ENCODE peak calls at places on chromosomes 6 and 20, in six cellular contexts. V is GM23338, Y is vagina, Q is mammary epithelial cell, Z is upper lobe of right lung, F is lung. E is an unnamed sample.

GRCh38 chr6:75694406-75694805 is 54.6 kb upstream of the MYO6 start:
- DNase-seq in Z (no peak), F (no peak), Q (no peak), V (no peak), Y (no peak), E (no peak)

GRCh38 chr20:24700166-24700860 is 230.9 kb downstream of the SYNDIG1 start:
- DNase-seq in Y (peak), V (no peak), Q (no peak), F (peak), Z (peak), E (no peak)

GRCh38 chr6:13383280-13384163 is 55.2 kb upstream of the TBC1D7 start:
- DNase-seq in Q (peak), Z (no peak), Y (no peak), F (no peak), V (no peak), E (no peak)

GRCh38 chr6:137475103-137475502 is 19.1 kb downstream of the OLIG3 start:
- DNase-seq in Y (no peak), V (peak), Z (no peak), Q (no peak), F (no peak), E (no peak)

GRCh38 chr20:41172296-41173140 is 35.2 kb downstream of the PLCG1 start:
- DNase-seq in Z (peak), Y (peak), V (no peak), Q (no peak), F (no peak), E (peak)

GRCh38 chr20:11797161-11797560 is 120.5 kb upstream of the BTBD3 start:
- DNase-seq in V (no peak), Q (no peak), Z (no peak), Y (no peak), F (no peak), E (peak)

GRCh38 chr20:51860015-51860882 is 57.9 kb upstream of the SALL4 start:
- DNase-seq in Y (no peak), Q (no peak), V (no peak), F (no peak), Z (no peak), E (peak)

GRCh38 chr6:48996461-48997119 is 466.5 kb downstream of the MMUT start:
- DNase-seq in F (no peak), Y (no peak), Z (no peak), Q (no peak), V (no peak), E (no peak)

GRCh38 chr6:23498013-23498412 is 628.0 kb upstream of the NRSN1 start:
- DNase-seq in Z (no peak), F (no peak), Y (no peak), Q (no peak), V (no peak), E (no peak)

GRCh38 chr6:16421462-16421960 is 183.1 kb downstream of the GMPR start:
- DNase-seq in Y (no peak), V (no peak), Q (no peak), Z (no peak), F (no peak), E (no peak)

GRCh38 chr6:10883312-10884244 is 1.7 kb upstream of the GCM2 start:
- DNase-seq in Q (no peak), Z (no peak), F (no peak), V (peak), Y (no peak), E (no peak)

GRCh38 chr6:148720897-148721296 is 25.9 kb upstream of the UST start:
- DNase-seq in Y (no peak), V (no peak), Q (no peak), F (no peak), Z (no peak), E (no peak)

GRCh38 chr20:51541189-51542032 is 1.1 kb downstream of the NFATC2 start:
- DNase-seq in Y (no peak), Z (peak), F (peak), Q (no peak), V (peak), E (peak)

GRCh38 chr20:61800359-61801064 is 265.2 kb downstream of the TAF4 start:
- DNase-seq in Z (no peak), F (no peak), Q (no peak), V (no peak), Y (no peak), E (no peak)

GRCh38 chr6:21612067-21612745 is 18.7 kb downstream of the SOX4 start:
- DNase-seq in V (no peak), Z (no peak), Q (no peak), Y (no peak), F (no peak), E (no peak)

GRCh38 chr6:154521412-154521811 is 10.9 kb upstream of the CNKSR3 start:
- DNase-seq in Z (no peak), V (no peak), F (no peak), Q (no peak), Y (no peak), E (no peak)
- H3K4me3 ChIP-seq in Z (no peak), V (no peak), F (no peak), Q (no peak), Y (no peak), E (no peak)

DNA sequence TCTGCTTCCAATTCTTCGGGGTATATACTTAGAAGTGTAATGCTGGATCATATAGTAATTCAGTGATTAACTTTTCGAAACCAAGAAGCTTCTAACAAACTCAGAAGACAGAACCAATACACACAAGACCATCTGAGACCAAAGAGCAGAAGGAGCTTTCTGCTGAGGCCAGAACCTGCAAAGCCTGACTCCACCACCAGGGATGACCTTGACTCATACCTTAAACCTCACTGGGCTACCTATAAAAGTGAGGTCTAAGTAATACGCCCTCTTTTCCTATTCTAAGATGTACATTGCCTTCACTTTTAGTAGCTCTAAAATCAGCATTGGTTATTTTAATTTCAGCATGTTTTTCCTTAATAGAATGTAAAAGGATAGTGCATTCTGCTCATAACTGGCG is 84.8 kb downstream of the FOXF2 start:
- DNase-seq in V (peak), F (no peak), Z (no peak), Q (no peak), Y (no peak), E (no peak)
- TF ChIP-seq CTCF in V (peak), F (no peak), Z (no peak), Q (peak), Y (no peak), E (no peak)

DNA sequence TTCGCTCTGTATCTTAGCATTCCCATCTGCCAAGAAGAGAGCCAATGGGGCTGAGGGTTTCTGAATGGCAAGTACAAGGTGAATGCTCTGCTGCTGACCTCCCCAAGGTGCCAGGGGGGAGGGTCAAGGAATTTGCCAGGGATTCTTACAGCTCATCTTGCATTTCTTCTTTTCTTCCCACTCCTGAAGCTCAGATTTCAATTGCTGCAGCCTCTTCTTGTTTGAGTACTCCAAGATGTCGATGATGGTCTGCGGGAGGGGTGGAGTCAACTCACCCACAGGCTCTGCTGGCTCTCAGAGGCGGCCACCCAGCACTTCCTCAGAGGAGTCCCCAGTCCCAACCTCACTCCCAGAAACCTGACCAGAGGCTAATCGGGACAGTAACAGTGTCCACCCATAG is 12.4 kb downstream of the C20orf96 start:
- DNase-seq in Y (no peak), F (no peak), Z (no peak), V (no peak), Q (no peak), E (no peak)
- H3K4me3 ChIP-seq in Y (no peak), F (no peak), Z (no peak), V (peak), Q (no peak), E (no peak)

GRCh38 chr6:74632196-74632595 is 573.7 kb downstream of the COL12A1 start:
- DNase-seq in F (no peak), Q (no peak), Z (no peak), V (no peak), Y (no peak), E (no peak)

GRCh38 chr6:74623027-74623426 is 582.8 kb downstream of the COL12A1 start:
- DNase-seq in V (no peak), Z (no peak), Y (no peak), F (no peak), Q (no peak), E (no peak)

GRCh38 chr6:74631558-74631957 is 574.3 kb downstream of the COL12A1 start:
- DNase-seq in Q (no peak), Y (no peak), Z (no peak), V (no peak), F (no peak), E (no peak)

DNA sequence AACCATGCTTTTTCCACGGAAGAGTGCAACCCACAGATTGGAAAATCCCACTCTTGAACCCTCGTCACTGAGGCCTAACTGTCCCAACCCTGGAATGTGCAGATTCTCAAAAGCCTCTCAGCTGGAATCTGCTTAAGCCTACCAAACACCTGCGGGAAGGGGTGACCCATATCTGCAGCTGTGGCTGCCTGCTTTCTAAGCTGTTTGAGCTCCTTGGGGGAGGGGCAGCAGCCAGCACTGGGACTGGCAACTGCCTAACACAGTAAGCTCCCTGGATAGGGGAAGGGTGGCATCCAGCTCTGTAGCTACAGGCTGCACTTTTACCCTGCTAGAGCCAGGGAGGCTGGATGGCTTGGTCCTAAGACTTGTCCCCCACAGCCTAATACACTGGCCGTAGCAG is 579.6 kb downstream of the COL12A1 start:
- DNase-seq in Q (no peak), V (peak), Z (no peak), Y (no peak), F (no peak), E (no peak)
- TF ChIP-seq CTCF in Q (no peak), V (no peak), Z (no peak), Y (no peak), F (no peak), E (no peak)

DNA sequence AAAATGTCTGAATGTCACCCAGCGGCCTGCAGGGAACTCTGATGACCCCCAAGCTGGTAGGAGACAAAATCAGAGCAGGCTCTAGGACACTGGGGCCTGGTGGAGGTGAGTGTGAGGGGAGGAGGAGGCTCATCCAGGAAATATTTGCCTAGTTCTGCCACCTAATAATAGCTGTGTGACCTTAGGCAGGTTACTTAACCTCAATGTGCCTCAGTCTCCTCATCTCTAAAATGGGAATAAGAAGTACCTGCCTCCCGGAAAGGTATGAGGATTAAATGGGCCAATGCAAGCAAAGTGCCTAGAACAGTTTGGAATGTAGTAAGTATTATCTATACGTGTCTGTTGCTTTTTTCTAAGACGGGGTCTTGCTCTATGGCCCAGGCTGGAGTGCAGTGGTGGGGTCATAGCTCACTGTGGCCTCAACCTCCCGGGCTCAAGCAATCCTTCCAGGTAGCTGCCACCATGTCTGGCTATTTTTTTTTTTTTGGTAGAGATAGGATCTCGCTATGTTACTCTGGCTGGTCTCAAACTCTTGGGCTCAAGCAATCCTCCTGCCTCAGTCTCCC is 60.4 kb downstream of the RAB44 start:
- DNase-seq in Z (no peak), V (no peak), Y (no peak), Q (no peak), F (no peak), E (no peak)
- H3K4me3 ChIP-seq in Z (no peak), V (no peak), Y (no peak), Q (no peak), F (no peak), E (no peak)

GRCh38 chr6:118281291-118281690 is 266.8 kb upstream of the PLN start:
- DNase-seq in Y (no peak), V (peak), F (no peak), Q (no peak), Z (no peak), E (no peak)
- TF ChIP-seq CTCF in Y (no peak), V (peak), F (no peak), Q (no peak), Z (no peak), E (no peak)

GRCh38 chr6:113969888-113970807 is 800 bp downstream of the HDAC2 start:
- DNase-seq in Y (no peak), V (peak), F (peak), Z (peak), Q (peak), E (no peak)
- H3K4me3 ChIP-seq in Y (peak), V (peak), F (peak), Z (peak), Q (peak), E (peak)

GRCh38 chr6:157019733-157020132 is 242.6 kb downstream of the ARID1B start:
- DNase-seq in Y (no peak), Q (no peak), V (no peak), F (no peak), Z (no peak), E (no peak)

GRCh38 chr6:157020398-157021266 is 243.5 kb downstream of the ARID1B start:
- DNase-seq in Z (peak), V (peak), Y (peak), Q (peak), F (peak), E (peak)

GRCh38 chr6:157022022-157022740 is 245.0 kb downstream of the ARID1B start:
- DNase-seq in V (peak), Z (peak), F (peak), Q (peak), Y (peak), E (peak)

GRCh38 chr6:157019115-157019628 is 242.0 kb downstream of the ARID1B start:
- DNase-seq in Y (no peak), Q (no peak), Z (no peak), F (no peak), V (peak), E (peak)

GRCh38 chr6:157021267-157022021 is 244.3 kb downstream of the ARID1B start:
- DNase-seq in V (peak), Y (peak), Q (peak), Z (peak), F (peak), E (peak)
- TF ChIP-seq CTCF in V (peak), Y (no peak), Q (no peak), Z (peak), F (no peak), E (peak)

E was measured in foreskin fibroblast.